ENCODE peak calls at places on chromosomes 12 and 14, in seven cellular contexts. B is sigmoid colon; J is aorta; Q is GM23338; E is upper lobe of left lung; T is fibroblast of lung; C is CD8-positive, alpha-beta T cell. M is an unnamed sample. For H3K27me3, the result is how much of the 10 kb centered on the place peaks cover.

GRCh38 chr14:71918955-71919354 is 13.3 kb upstream of the RGS6 start:
- DNase-seq in J (no peak), E (no peak), T (no peak), B (no peak), C (no peak), Q (peak), M (no peak)

GRCh38 chr12:46089414-46090162 is 99.2 kb upstream of the SCAF11 start:
- DNase-seq in T (no peak), C (no peak), Q (no peak), B (no peak), E (no peak), J (no peak), M (no peak)

GRCh38 chr14:100533647-100534485 is 53.4 kb downstream of the BEGAIN start:
- DNase-seq in C (no peak), T (peak), B (peak), Q (no peak), J (peak), E (peak), M (peak)

GRCh38 chr12:132205271-132206092 is 61.2 kb downstream of the NOC4L start:
- DNase-seq in Q (no peak), E (peak), B (no peak), T (no peak), J (peak), C (no peak), M (no peak)

GRCh38 chr14:54564799-54565235 is 2.1 kb upstream of the SAMD4A start:
- DNase-seq in B (peak), T (peak), E (no peak), J (no peak), Q (no peak), C (no peak), M (no peak)

GRCh38 chr14:51701956-51702355 is 50.2 kb downstream of the FRMD6 start:
- DNase-seq in T (peak), J (no peak), Q (peak), C (no peak), E (no peak), B (no peak), M (no peak)

GRCh38 chr14:37819155-37820015 is 224.0 kb downstream of the TTC6 start:
- DNase-seq in E (no peak), Q (peak), T (peak), J (no peak), B (no peak), C (no peak), M (no peak)

GRCh38 chr12:89856431-89856830 is 147.8 kb upstream of the ATP2B1 start:
- DNase-seq in T (peak), B (no peak), Q (no peak), C (no peak), E (no peak), J (no peak), M (no peak)

GRCh38 chr14:47438650-47439140 is 236.7 kb downstream of the MDGA2 start:
- DNase-seq in Q (peak), C (no peak), E (no peak), T (peak), B (no peak), J (no peak), M (no peak)

GRCh38 chr12:108852674-108853073 is 4.7 kb downstream of the SSH1 start:
- DNase-seq in J (no peak), T (peak), E (no peak), B (no peak), C (no peak), Q (no peak), M (no peak)

GRCh38 chr14:92451245-92451644 is 62.3 kb upstream of the RIN3 start:
- DNase-seq in T (no peak), C (no peak), J (no peak), E (no peak), B (no peak), Q (peak), M (no peak)

GRCh38 chr12:70724444-70724843 is 87.2 kb upstream of the PTPRB start:
- DNase-seq in J (no peak), E (no peak), T (no peak), Q (peak), B (no peak), C (no peak), M (no peak)

GRCh38 chr14:55194656-55195355 is 3.4 kb upstream of the DLGAP5 start:
- DNase-seq in J (no peak), E (no peak), C (no peak), Q (no peak), T (no peak), B (no peak), M (no peak)

GRCh38 chr12:124686001-124686884 is 118.8 kb upstream of the NCOR2 start:
- DNase-seq in E (no peak), J (no peak), T (peak), C (no peak), B (no peak), Q (no peak), M (no peak)

GRCh38 chr12:12533238-12533829 is 29.3 kb downstream of the DUSP16 start:
- DNase-seq in J (no peak), B (no peak), E (no peak), T (no peak), Q (peak), C (no peak), M (peak)

GRCh38 chr14:101176535-101177205 is 273.1 kb upstream of the RTL1 start:
- DNase-seq in T (no peak), C (no peak), J (no peak), B (no peak), E (no peak), Q (no peak), M (no peak)

GRCh38 chr12:88243886-88244491 is 101.9 kb downstream of the TMTC3 start:
- DNase-seq in B (no peak), J (no peak), C (no peak), Q (peak), T (peak), E (no peak), M (no peak)

GRCh38 chr12:55716582-55717396 is 943 bp downstream of the BLOC1S1 start:
- DNase-seq in E (no peak), B (no peak), Q (no peak), T (no peak), C (no peak), J (peak), M (no peak)

GRCh38 chr12:102971227-102971626 is 13.8 kb downstream of the ASCL1 start:
- DNase-seq in T (no peak), Q (no peak), C (no peak), E (no peak), J (no peak), B (no peak), M (no peak)

GRCh38 chr14:88613552-88614010 is 50.7 kb downstream of the ZC3H14 start:
- DNase-seq in C (no peak), Q (no peak), J (no peak), B (no peak), T (peak), E (no peak), M (no peak)

GRCh38 chr14:92160619-92161018 is 38.9 kb downstream of the CPSF2 start:
- DNase-seq in B (no peak), C (no peak), T (peak), J (no peak), Q (no peak), E (no peak), M (no peak)

GRCh38 chr14:84403585-84403984 is 1126.4 kb upstream of the FLRT2 start:
- DNase-seq in T (no peak), B (no peak), J (no peak), C (no peak), E (no peak), Q (peak), M (no peak)

GRCh38 chr14:54652188-54652889 is 85.4 kb downstream of the SAMD4A start:
- DNase-seq in B (peak), J (peak), C (no peak), E (no peak), Q (peak), T (peak), M (peak)

GRCh38 chr12:52181757-52182156 is 10.1 kb downstream of the KRT80 start:
- DNase-seq in J (no peak), E (no peak), B (no peak), C (no peak), T (peak), Q (peak), M (no peak)

GRCh38 chr12:109595321-109595902 is 21.8 kb downstream of the MVK start:
- DNase-seq in E (no peak), B (no peak), T (no peak), Q (no peak), C (no peak), J (no peak), M (no peak)

GRCh38 chr12:28023156-28023887 is 50.8 kb upstream of the PTHLH start:
- DNase-seq in T (peak), Q (no peak), J (no peak), E (no peak), C (no peak), B (no peak), M (no peak)

DNA sequence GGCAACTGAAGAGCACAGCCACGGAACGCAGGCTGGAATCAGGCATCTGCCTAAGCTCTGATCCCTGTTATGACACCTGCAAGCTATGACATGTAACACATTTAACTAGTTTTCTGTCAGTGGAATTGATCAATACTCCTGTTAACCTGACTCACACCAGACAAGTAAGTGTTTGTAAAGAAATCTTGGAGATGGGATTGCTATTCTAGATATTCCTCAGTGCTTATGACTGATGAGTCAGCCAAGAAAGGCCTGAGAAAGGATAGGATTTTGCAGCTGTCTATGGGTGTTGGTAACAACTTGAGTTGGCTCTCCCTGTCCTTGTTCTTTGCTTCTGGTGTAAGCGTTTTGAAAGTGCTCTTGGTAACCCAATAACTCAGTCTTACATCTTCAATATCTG is 110.5 kb downstream of the GPR135 start:
- DNase-seq in C (no peak), J (no peak), E (no peak), Q (no peak), B (no peak), T (peak), M (no peak)
- H3K27ac ChIP-seq in C (no peak), J (no peak), E (no peak), Q (no peak), B (peak), T (no peak), M (peak)

GRCh38 chr12:4814485-4814884 is 94.3 kb downstream of the GALNT8 start:
- DNase-seq in E (no peak), B (no peak), T (no peak), J (no peak), Q (no peak), C (no peak), M (no peak)
- H3K27me3 ChIP-seq in E (under half), B (half or more), T (under half), J (under half), Q (under half), C (under half), M (half or more)

GRCh38 chr12:75981773-75982564 is 49.6 kb downstream of the PHLDA1 start:
- DNase-seq in Q (no peak), J (no peak), C (no peak), B (no peak), E (no peak), T (peak), M (peak)
- H3K27ac ChIP-seq in Q (no peak), J (no peak), C (no peak), B (no peak), E (no peak), T (peak), M (peak)

DNA sequence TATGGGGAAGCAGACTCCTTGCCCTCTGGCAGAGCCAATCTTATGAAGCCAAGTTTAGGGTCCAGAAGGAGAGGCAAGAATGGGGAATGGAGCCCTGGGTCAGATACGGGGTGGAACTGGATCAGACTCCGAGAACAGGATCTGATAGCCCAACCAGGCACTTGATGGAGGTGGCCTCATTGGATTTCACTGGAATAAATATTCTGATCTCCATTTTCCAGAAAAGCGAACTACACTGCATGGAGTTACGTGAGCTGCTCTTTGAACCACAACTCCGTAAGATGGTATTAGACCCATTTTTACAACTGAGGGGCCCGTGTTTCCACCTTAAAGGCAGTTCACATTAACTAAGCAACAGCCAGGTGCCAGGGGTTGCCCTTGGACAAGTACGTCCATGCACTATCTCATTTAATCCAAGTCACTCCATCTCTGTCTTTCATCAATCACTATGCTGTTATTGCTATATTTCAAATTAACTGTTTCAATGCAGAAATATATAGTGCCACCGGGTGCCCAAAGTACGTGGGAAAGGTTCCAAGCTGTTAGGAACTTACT is 155.2 kb downstream of the BCL11B start:
- DNase-seq in J (no peak), Q (no peak), T (no peak), E (no peak), B (no peak), C (no peak), M (no peak)
- H3K27me3 ChIP-seq in J (under half), Q (under half), T (under half), E (under half), B (under half), C (under half), M (half or more)

GRCh38 chr12:57658890-57659289 is 25.9 kb upstream of the B4GALNT1 start:
- DNase-seq in Q (no peak), E (no peak), T (no peak), B (no peak), J (no peak), C (no peak), M (no peak)
- H3K27ac ChIP-seq in Q (no peak), E (no peak), T (no peak), B (no peak), J (no peak), C (no peak), M (no peak)

DNA sequence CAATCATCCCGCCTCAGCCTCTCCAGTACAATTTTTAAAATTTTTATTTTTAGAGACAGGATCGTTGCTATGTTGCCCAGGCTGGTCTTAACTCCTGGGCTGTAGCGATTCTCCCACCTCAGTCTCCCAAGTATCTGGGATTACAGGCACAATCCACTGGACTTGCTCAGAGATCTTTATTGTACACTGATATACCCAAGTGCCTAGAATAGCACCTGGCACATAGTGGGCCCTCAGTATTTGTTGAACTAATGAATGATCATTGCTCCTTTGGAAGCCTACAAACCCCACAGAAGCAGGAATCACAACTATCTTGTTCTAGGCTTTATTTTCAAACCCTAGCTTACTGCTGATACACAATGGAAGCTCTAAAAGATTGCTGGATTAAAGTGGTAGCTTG is 1.9 kb upstream of the PNN start:
- DNase-seq in J (no peak), E (no peak), T (no peak), Q (no peak), C (no peak), B (no peak), M (no peak)
- H3K27me3 ChIP-seq in J (under half), E (under half), T (under half), Q (under half), C (under half), B (under half), M (under half)